ENCODE peak calls at places on chromosomes 3 and 15, in five cellular contexts. F is GM12878, U is HepG2, D is K562, X is H1. A is an unnamed sample.

GRCh38 chr15:36392666-36393266 is 186.7 kb upstream of the CDIN1 start:
- DNase-seq in U (no peak), X (no peak), F (no peak), D (no peak), A (no peak)

GRCh38 chr15:52780172-52780980 is 9.8 kb downstream of the ONECUT1 start:
- DNase-seq in U (peak), X (peak), F (peak), D (peak), A (peak)

GRCh38 chr15:90819390-90819789 is 49.0 kb upstream of the FURIN start:
- DNase-seq in U (no peak), F (no peak), D (no peak), X (no peak), A (no peak)

GRCh38 chr15:29071193-29071906 is 185.6 kb downstream of the APBA2 start:
- DNase-seq in U (no peak), X (no peak), D (no peak), F (no peak), A (no peak)

GRCh38 chr15:68821898-68822380 is 1.2 kb upstream of the ANP32A start:
- DNase-seq in F (no peak), U (peak), X (no peak), D (no peak), A (no peak)

GRCh38 chr3:11545186-11545851 is 98.4 kb downstream of the VGLL4 start:
- DNase-seq in D (no peak), X (no peak), F (no peak), U (no peak), A (no peak)

GRCh38 chr15:91968610-91969009 is 115.1 kb downstream of the SLCO3A1 start:
- DNase-seq in U (no peak), D (no peak), X (no peak), F (no peak), A (no peak)

GRCh38 chr15:68642491-68642845 is 63.7 kb downstream of the CORO2B start:
- DNase-seq in F (no peak), D (no peak), U (no peak), X (no peak), A (no peak)

GRCh38 chr3:45078910-45079522 is 52.9 kb downstream of the CLEC3B start:
- DNase-seq in D (peak), F (no peak), X (no peak), U (no peak), A (peak)

GRCh38 chr3:122560680-122561079 is 3.4 kb downstream of the PARP9 start:
- DNase-seq in U (peak), D (peak), F (peak), X (no peak), A (peak)

GRCh38 chr3:172625404-172625803 is 85.5 kb downstream of the NCEH1 start:
- DNase-seq in D (no peak), U (no peak), X (no peak), F (no peak), A (no peak)

GRCh38 chr3:23108651-23109050 is 94.5 kb upstream of the UBE2E2 start:
- DNase-seq in X (no peak), U (no peak), F (no peak), D (no peak), A (no peak)

GRCh38 chr3:13121553-13122001 is 48.3 kb upstream of the IQSEC1 start:
- DNase-seq in X (no peak), U (no peak), D (no peak), F (no peak), A (no peak)

GRCh38 chr3:128787256-128788253 is 61.6 kb downstream of the RAB7A start:
- DNase-seq in U (peak), F (no peak), X (peak), D (peak), A (peak)
- TF ChIP-seq SRF in U (no peak), F (peak), X (no peak), D (no peak), A (no peak)

GRCh38 chr3:127124135-127124534 is 68.8 kb upstream of the PRR23E start:
- DNase-seq in X (no peak), F (no peak), D (no peak), U (no peak), A (no peak)
- TF ChIP-seq SRF in X (no peak), F (no peak), D (no peak), U (no peak), A (no peak)

DNA sequence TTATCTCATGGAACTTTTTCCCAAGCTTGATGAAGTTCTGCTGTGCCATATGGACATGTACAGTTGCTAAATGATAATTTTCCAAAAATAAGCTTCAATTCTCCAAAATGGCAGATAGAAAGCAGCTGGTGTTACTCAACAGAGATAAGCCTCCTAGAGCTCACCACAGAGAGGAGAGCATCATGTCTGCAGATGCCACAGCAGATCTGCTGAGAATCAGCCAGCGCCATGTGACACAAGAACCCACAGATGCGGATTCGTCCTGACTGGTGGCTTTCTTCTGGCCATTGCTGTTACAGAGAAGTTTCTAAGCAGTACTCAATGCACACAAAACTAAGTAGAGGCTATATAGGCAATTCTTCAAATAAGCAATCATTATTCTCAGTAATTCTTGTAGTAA is 50.6 kb downstream of the AGTR1 start:
- DNase-seq in X (no peak), D (no peak), F (no peak), U (no peak), A (no peak)
- TF ChIP-seq SRF in X (no peak), D (no peak), F (no peak), U (no peak), A (no peak)

GRCh38 chr15:72785452-72786243 is 2.1 kb upstream of the ADPGK start:
- DNase-seq in F (no peak), D (no peak), U (no peak), X (no peak), A (no peak)
- TF ChIP-seq SRF in F (no peak), D (no peak), U (no peak), X (no peak), A (no peak)

GRCh38 chr3:139301654-139302053 is 42.2 kb upstream of the MRPS22 start:
- DNase-seq in X (no peak), F (no peak), U (no peak), D (no peak), A (no peak)

GRCh38 chr3:139301183-139301582 is 42.6 kb upstream of the MRPS22 start:
- DNase-seq in U (peak), F (no peak), D (no peak), X (no peak), A (no peak)

GRCh38 chr3:139303216-139303615 is 40.6 kb upstream of the MRPS22 start:
- DNase-seq in X (no peak), D (no peak), U (no peak), F (no peak), A (no peak)

GRCh38 chr3:139302801-139303113 is 41.1 kb upstream of the MRPS22 start:
- DNase-seq in D (no peak), X (no peak), U (no peak), F (no peak), A (no peak)

GRCh38 chr3:139302084-139302800 is 41.6 kb upstream of the MRPS22 start:
- DNase-seq in D (no peak), U (peak), F (no peak), X (no peak), A (peak)
- TF ChIP-seq SRF in D (no peak), U (no peak), F (no peak), X (no peak), A (no peak)

GRCh38 chr3:42591811-42592210 is 1.2 kb downstream of the SS18L2 start:
- DNase-seq in F (no peak), D (no peak), U (no peak), X (no peak), A (no peak)
- TF ChIP-seq SRF in F (no peak), D (no peak), U (no peak), X (no peak), A (no peak)

A was measured in HCT116.